ENCODE peak calls at places on chromosomes 12 and 14, in five cellular contexts. B, Q, N, G and T are unnamed samples.

GRCh38 chr14:93997082-93997481 is at the start of gene CCDC197:
- DNase-seq in B (no peak), Q (no peak), N (no peak), G (no peak), T (no peak)

GRCh38 chr12:54259194-54260011 is 20.5 kb downstream of the CBX5 start:
- DNase-seq in B (no peak), Q (peak), N (peak), G (peak), T (no peak)

GRCh38 chr14:36751920-36752319 is 90.3 kb downstream of the PAX9 start:
- DNase-seq in B (no peak), Q (no peak), N (no peak), G (no peak), T (no peak)

GRCh38 chr14:78598046-78598652 is 428.0 kb downstream of the NRXN3 start:
- DNase-seq in B (peak), Q (peak), N (peak), G (peak), T (peak)

GRCh38 chr12:131369094-131369845 is 341.6 kb upstream of the SFSWAP start:
- DNase-seq in B (no peak), Q (peak), N (no peak), G (no peak), T (no peak)

GRCh38 chr12:100758083-100758482 is 36.5 kb upstream of the ANO4 start:
- DNase-seq in B (no peak), Q (no peak), N (no peak), G (no peak), T (no peak)

GRCh38 chr12:110661337-110661972 is 27.5 kb downstream of the HVCN1 start:
- DNase-seq in B (no peak), Q (peak), N (no peak), G (no peak), T (no peak)

GRCh38 chr12:114895822-114896221 is 211.8 kb upstream of the TBX3 start:
- DNase-seq in B (no peak), Q (no peak), N (no peak), G (no peak), T (no peak)

GRCh38 chr12:53601296-53601847 is 24.8 kb downstream of the ATF7 start:
- DNase-seq in B (no peak), Q (no peak), N (no peak), G (no peak), T (no peak)

GRCh38 chr12:46267618-46268348 is 1.1 kb downstream of the SLC38A1 start:
- DNase-seq in B (peak), Q (no peak), N (peak), G (peak), T (no peak)

GRCh38 chr12:95385246-95385645 is 88.7 kb upstream of the METAP2 start:
- DNase-seq in B (no peak), Q (peak), N (peak), G (peak), T (no peak)

GRCh38 chr12:94397401-94397800 is 62.3 kb downstream of the CEP83 start:
- DNase-seq in B (no peak), Q (no peak), N (no peak), G (no peak), T (no peak)

GRCh38 chr14:53126705-53127104 is 26.4 kb downstream of the DDHD1 start:
- DNase-seq in B (no peak), Q (no peak), N (no peak), G (peak), T (no peak)

GRCh38 chr12:132156145-132156709 is 12.0 kb downstream of the NOC4L start:
- DNase-seq in B (no peak), Q (no peak), N (no peak), G (no peak), T (no peak)

GRCh38 chr12:123390415-123391093 is 6.6 kb downstream of the KMT5A start:
- DNase-seq in B (no peak), Q (no peak), N (no peak), G (no peak), T (no peak)

GRCh38 chr12:108568653-108569154 is 6.3 kb downstream of the ISCU start:
- DNase-seq in B (no peak), Q (no peak), N (no peak), G (no peak), T (no peak)

GRCh38 chr12:4214912-4215861 is 58.4 kb upstream of the CCND2 start:
- DNase-seq in B (no peak), Q (peak), N (no peak), G (peak), T (peak)

GRCh38 chr14:91405241-91405721 is 12.3 kb downstream of the CCDC88C start:
- DNase-seq in B (no peak), Q (no peak), N (no peak), G (no peak), T (no peak)

GRCh38 chr12:90333384-90333783 is 621.6 kb downstream of the CCER1 start:
- DNase-seq in B (no peak), Q (no peak), N (no peak), G (no peak), T (no peak)

GRCh38 chr12:49348781-49349180 is 2.1 kb downstream of the DNAJC22 start:
- DNase-seq in B (no peak), Q (no peak), N (no peak), G (no peak), T (no peak)

GRCh38 chr12:64400041-64400440 is 4.2 kb upstream of the XPOT start:
- DNase-seq in B (no peak), Q (no peak), N (no peak), G (peak), T (no peak)

GRCh38 chr14:77181603-77182437 is at the start of gene TMEM63C:
- DNase-seq in B (peak), Q (no peak), N (peak), G (no peak), T (peak)

GRCh38 chr12:108446766-108447165 is 68.3 kb upstream of the FICD start:
- DNase-seq in B (no peak), Q (peak), N (no peak), G (peak), T (no peak)

GRCh38 chr14:76844223-76844622 is 18.0 kb downstream of the LRRC74A start:
- DNase-seq in B (peak), Q (peak), N (peak), G (no peak), T (peak)

GRCh38 chr14:97328743-97329142 is 531.6 kb downstream of the VRK1 start:
- DNase-seq in B (no peak), Q (no peak), N (no peak), G (no peak), T (no peak)

GRCh38 chr12:29223936-29224921 is 75.2 kb downstream of the FAR2 start:
- DNase-seq in B (no peak), Q (no peak), N (no peak), G (no peak), T (no peak)

GRCh38 chr12:122355702-122356101 is 66.8 kb downstream of the CLIP1 start:
- DNase-seq in B (no peak), Q (no peak), N (no peak), G (no peak), T (no peak)

GRCh38 chr14:105487986-105488777 is 1.5 kb downstream of the CRIP1 start:
- DNase-seq in B (no peak), Q (no peak), N (peak), G (no peak), T (no peak)

GRCh38 chr12:107843351-107844311 is 69.1 kb downstream of the ASCL4 start:
- DNase-seq in B (no peak), Q (no peak), N (no peak), G (no peak), T (no peak)

GRCh38 chr14:63918411-63918810 is 65.6 kb downstream of the SYNE2 start:
- DNase-seq in B (no peak), Q (no peak), N (no peak), G (no peak), T (no peak)

GRCh38 chr14:34303811-34304210 is 158.2 kb downstream of the SPTSSA start:
- DNase-seq in B (no peak), Q (no peak), N (no peak), G (no peak), T (no peak)

GRCh38 chr12:12467222-12467621 is 95.4 kb downstream of the DUSP16 start:
- DNase-seq in B (no peak), Q (no peak), N (no peak), G (no peak), T (no peak)

GRCh38 chr14:40674503-40674902 is 932.2 kb upstream of the LRFN5 start:
- DNase-seq in B (no peak), Q (no peak), N (no peak), G (no peak), T (no peak)

GRCh38 chr12:68056300-68056699 is 67.1 kb downstream of the IFNG-AS1 start:
- DNase-seq in B (no peak), Q (no peak), N (no peak), G (no peak), T (no peak)